ENCODE peak calls at places on chromosomes 11 and 22, in five cellular contexts. M, L, Y, R and C are unnamed samples.
A peak's percentile ranks its signal among the peaks of the same experiment; 100 is the strongest.

GRCh38 chr11:116207349-116207748 is 565.4 kb downstream of the BUD13 start:
- DNase-seq in M (no peak), L (no peak), Y (no peak), R (no peak), C (no peak)

GRCh38 chr11:74735566-74735965 is 4.3 kb upstream of the CHRDL2 start:
- DNase-seq in M (no peak), L (no peak), Y (no peak), R (no peak), C (no peak)

GRCh38 chr11:22624742-22625447 is 728 bp downstream of the FANCF start:
- DNase-seq in M (no peak), L (peak; percentile 13), Y (peak; percentile 64), R (peak; percentile 73), C (peak; percentile 69)

GRCh38 chr11:6040874-6041273 is 10.3 kb upstream of the OR56A1 start:
- DNase-seq in M (no peak), L (no peak), Y (no peak), R (no peak), C (no peak)

GRCh38 chr11:16001899-16002426 is 354.4 kb downstream of the SOX6 start:
- DNase-seq in M (peak; percentile 59), L (peak; percentile 53), Y (peak; percentile 95), R (no peak), C (peak; percentile 73)

GRCh38 chr11:82814379-82814778 is 80.7 kb upstream of the FAM181B start:
- DNase-seq in M (no peak), L (no peak), Y (no peak), R (no peak), C (no peak)

GRCh38 chr22:27580311-27580897 is 221.2 kb downstream of the MN1 start:
- DNase-seq in M (no peak), L (no peak), Y (no peak), R (no peak), C (no peak)

GRCh38 chr11:44814881-44815592 is 88.3 kb downstream of the TSPAN18 start:
- DNase-seq in M (no peak), L (peak; percentile 37), Y (peak; percentile 48), R (no peak), C (peak; percentile 51)

GRCh38 chr22:26095271-26095956 is 73.8 kb upstream of the SEZ6L start:
- DNase-seq in M (no peak), L (no peak), Y (no peak), R (no peak), C (no peak)

GRCh38 chr11:116386118-116386699 is 386.6 kb downstream of the BUD13 start:
- DNase-seq in M (no peak), L (no peak), Y (no peak), R (no peak), C (no peak)

GRCh38 chr11:104402812-104403521 is 239.0 kb upstream of the PDGFD start:
- DNase-seq in M (no peak), L (no peak), Y (no peak), R (no peak), C (no peak)

GRCh38 chr22:40088818-40089217 is 88.9 kb upstream of the TNRC6B start:
- DNase-seq in M (no peak), L (no peak), Y (no peak), R (no peak), C (no peak)

GRCh38 chr11:46827995-46828394 is 18.1 kb downstream of the CKAP5 start:
- DNase-seq in M (no peak), L (no peak), Y (peak; percentile 9), R (no peak), C (peak; percentile 53)

GRCh38 chr11:73530109-73530508 is 67.8 kb downstream of the FAM168A start:
- DNase-seq in M (no peak), L (no peak), Y (no peak), R (no peak), C (peak; percentile 14)

GRCh38 chr11:10809373-10810199 is 860 bp upstream of the EIF4G2 start:
- DNase-seq in M (peak; percentile 66), L (peak; percentile 56), Y (peak; percentile 84), R (no peak), C (peak; percentile 75)

GRCh38 chr22:48588881-48589450 is 1238.7 kb downstream of the BRD1 start:
- DNase-seq in M (no peak), L (no peak), Y (no peak), R (no peak), C (no peak)

GRCh38 chr11:1880746-1881441 is 10.8 kb downstream of the PRR33 start:
- DNase-seq in M (no peak), L (no peak), Y (peak; percentile 30), R (no peak), C (no peak)

GRCh38 chr11:35549787-35550186 is 24.4 kb upstream of the PAMR1 start:
- DNase-seq in M (peak; percentile 64), L (peak; percentile 93), Y (peak; percentile 97), R (no peak), C (peak; percentile 98)

GRCh38 chr11:1073261-1073724 is 1.4 kb upstream of the MUC2 start:
- DNase-seq in M (peak; percentile 45), L (peak; percentile 8), Y (peak; percentile 76), R (peak; percentile 72), C (peak; percentile 62)

GRCh38 chr11:20207781-20208621 is 47.7 kb upstream of the DBX1 start:
- DNase-seq in M (no peak), L (no peak), Y (no peak), R (no peak), C (no peak)

GRCh38 chr11:120024046-120024445 is 113.9 kb downstream of the TRIM29 start:
- DNase-seq in M (no peak), L (no peak), Y (no peak), R (no peak), C (peak; percentile 7)

GRCh38 chr11:61854966-61855714 is 27.0 kb downstream of the FADS2 start:
- DNase-seq in M (no peak), L (no peak), Y (no peak), R (no peak), C (no peak)

GRCh38 chr11:119540370-119541125 is 117.6 kb upstream of the THY1 start:
- DNase-seq in M (no peak), L (no peak), Y (no peak), R (no peak), C (no peak)

GRCh38 chr11:104327864-104328513 is 164.0 kb upstream of the PDGFD start:
- DNase-seq in M (no peak), L (no peak), Y (no peak), R (no peak), C (no peak)

GRCh38 chr11:29256580-29256979 is 760.2 kb downstream of the KCNA4 start:
- DNase-seq in M (no peak), L (no peak), Y (no peak), R (no peak), C (no peak)

GRCh38 chr22:43848366-43849171 is 13.7 kb downstream of the SULT4A1 start:
- DNase-seq in M (no peak), L (no peak), Y (peak; percentile 32), R (no peak), C (peak; percentile 65)

GRCh38 chr22:41574847-41575381 is 14.1 kb downstream of the CSDC2 start:
- DNase-seq in M (no peak), L (no peak), Y (peak; percentile 33), R (no peak), C (no peak)

DNA sequence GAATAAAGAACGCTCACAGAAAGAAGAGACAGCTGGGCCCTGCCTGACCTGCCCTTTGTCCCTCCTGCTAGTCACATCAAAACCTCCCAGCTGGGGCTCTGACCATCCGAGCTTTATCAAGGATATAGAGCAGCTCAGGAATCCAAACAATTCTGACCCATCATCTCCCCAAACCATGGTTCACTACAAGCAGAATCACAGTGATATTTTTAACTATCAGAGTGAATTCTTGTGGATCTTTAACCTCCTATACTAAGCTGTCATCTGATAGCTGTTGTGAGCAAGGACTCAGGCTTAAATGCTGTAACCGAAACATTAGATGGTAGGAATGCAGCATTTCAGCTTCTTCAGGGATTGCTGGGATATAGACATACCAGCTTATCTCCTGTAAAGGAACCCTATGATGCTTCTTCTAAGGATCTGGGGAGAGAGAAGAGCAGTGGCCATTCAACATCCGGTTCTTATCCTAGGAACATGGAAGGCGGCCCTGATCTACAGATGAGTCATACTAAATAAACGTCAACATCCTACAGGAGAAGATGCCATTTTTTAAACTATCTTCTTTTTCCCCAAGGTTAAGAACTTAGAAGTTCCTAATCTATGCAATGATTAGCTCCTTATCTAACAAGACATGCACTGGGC is 84.7 kb upstream of the AKIP1 start:
- DNase-seq in M (peak; percentile 84), L (no peak), Y (peak; percentile 79), R (no peak), C (peak; percentile 80)
- H3K4me3 ChIP-seq in M (no peak overlapping the region), L (no peak overlapping the region), Y (no peak overlapping the region), R (no peak overlapping the region), C (no peak overlapping the region)

GRCh38 chr11:17183836-17184235 is 23.9 kb downstream of the PIK3C2A start:
- DNase-seq in M (no peak), L (no peak), Y (no peak), R (no peak), C (no peak)
- H3K4me3 ChIP-seq in M (no peak overlapping the region), L (no peak overlapping the region), Y (no peak overlapping the region), R (no peak overlapping the region), C (no peak overlapping the region)

GRCh38 chr22:50059881-50060262 is 1.8 kb upstream of the TTLL8 start:
- DNase-seq in M (no peak), L (no peak), Y (no peak), R (no peak), C (no peak)

GRCh38 chr22:50057292-50057867 is 718 bp downstream of the TTLL8 start:
- DNase-seq in M (no peak), L (no peak), Y (no peak), R (no peak), C (no peak)

GRCh38 chr22:50059185-50059880 is 1.2 kb upstream of the TTLL8 start:
- DNase-seq in M (peak; percentile 67), L (peak; percentile 0), Y (peak; percentile 40), R (no peak), C (peak; percentile 37)

GRCh38 chr22:50057868-50058311 is at the start of gene TTLL8:
- DNase-seq in M (no peak), L (no peak), Y (no peak), R (no peak), C (no peak)

GRCh38 chr22:50058338-50059184 is 463 bp upstream of the TTLL8 start:
- DNase-seq in M (no peak), L (no peak), Y (no peak), R (no peak), C (no peak)
- H3K4me3 ChIP-seq in M (no peak overlapping the region), L (no peak overlapping the region), Y (no peak overlapping the region), R (no peak overlapping the region), C (no peak overlapping the region)

GRCh38 chr11:66951927-66952337 is 6.3 kb downstream of the PC start:
- DNase-seq in M (peak; percentile 89), L (no peak), Y (no peak), R (no peak), C (peak; percentile 71)
- H3K4me3 ChIP-seq in M (no peak overlapping the region), L (no peak overlapping the region), Y (no peak overlapping the region), R (no peak overlapping the region), C (no peak overlapping the region)

GRCh38 chr11:106989056-106989455 is 29.2 kb downstream of the GUCY1A2 start:
- DNase-seq in M (no peak), L (no peak), Y (peak; percentile 47), R (no peak), C (peak; percentile 63)
- H3K4me3 ChIP-seq in M (no peak overlapping the region), L (no peak overlapping the region), Y (no peak overlapping the region), R (no peak overlapping the region), C (no peak overlapping the region)